ENCODE peak calls at places on chromosomes 7 and 10, in ten cellular contexts. A, Y, B, V, F, I, N, Q, E and H are unnamed samples.
A peak's percentile ranks its signal among the peaks of the same experiment; 100 is the strongest.

GRCh38 chr10:387949-388660 is 252.8 kb downstream of the ZMYND11 start:
- DNase-seq in A (no peak), Y (no peak), B (no peak), V (no peak), F (no peak), I (no peak), N (no peak), Q (peak; percentile 69), E (no peak), H (no peak)

GRCh38 chr10:120278069-120278468 is 179.0 kb upstream of the PLPP4 start:
- DNase-seq in A (no peak), Y (no peak), B (no peak), V (no peak), F (no peak), I (no peak), N (no peak), Q (no peak), E (no peak), H (no peak)

GRCh38 chr7:102082693-102083385 is 203.8 kb upstream of the SH2B2 start:
- DNase-seq in A (peak; percentile 53), Y (no peak), B (no peak), V (no peak), F (no peak), I (no peak), N (peak; percentile 73), Q (no peak), E (no peak), H (no peak)

GRCh38 chr10:95880704-95881103 is 27.1 kb upstream of the CC2D2B start:
- DNase-seq in A (no peak), Y (no peak), B (no peak), V (no peak), F (no peak), I (no peak), N (no peak), Q (no peak), E (no peak), H (no peak)

GRCh38 chr10:132061465-132062180 is 4.1 kb upstream of the JAKMIP3 start:
- DNase-seq in A (no peak), Y (no peak), B (no peak), V (peak; percentile 52), F (no peak), I (peak; percentile 4), N (no peak), Q (no peak), E (no peak), H (no peak)

GRCh38 chr7:70776627-70777101 is 355.3 kb upstream of the GALNT17 start:
- DNase-seq in A (peak; percentile 58), Y (peak; percentile 83), B (no peak), V (no peak), F (no peak), I (no peak), N (no peak), Q (no peak), E (no peak), H (no peak)

GRCh38 chr7:150476819-150477631 is 26.6 kb downstream of the GIMAP8 start:
- DNase-seq in A (no peak), Y (no peak), B (no peak), V (no peak), F (no peak), I (no peak), N (no peak), Q (no peak), E (no peak), H (no peak)

GRCh38 chr10:62024026-62024701 is 122.7 kb downstream of the ARID5B start:
- DNase-seq in A (no peak), Y (no peak), B (no peak), V (no peak), F (no peak), I (no peak), N (no peak), Q (no peak), E (no peak), H (no peak)

GRCh38 chr10:3502606-3503005 is 282.4 kb downstream of the KLF6 start:
- DNase-seq in A (no peak), Y (no peak), B (no peak), V (no peak), F (no peak), I (no peak), N (no peak), Q (no peak), E (no peak), H (no peak)

GRCh38 chr10:12250181-12250580 is 54.2 kb downstream of the CDC123 start:
- DNase-seq in A (no peak), Y (no peak), B (no peak), V (no peak), F (no peak), I (no peak), N (no peak), Q (no peak), E (no peak), H (no peak)

GRCh38 chr7:137443616-137444015 is 100.1 kb upstream of the PTN start:
- DNase-seq in A (peak; percentile 55), Y (peak; percentile 89), B (no peak), V (no peak), F (no peak), I (no peak), N (peak; percentile 57), Q (no peak), E (no peak), H (no peak)

GRCh38 chr7:101020444-101020843 is 563 bp downstream of the MUC17 start:
- DNase-seq in A (no peak), Y (no peak), B (no peak), V (no peak), F (no peak), I (no peak), N (no peak), Q (no peak), E (no peak), H (no peak)

GRCh38 chr7:45920543-45921380 is at the start of gene IGFBP3:
- DNase-seq in A (peak; percentile 91), Y (peak; percentile 40), B (peak; percentile 35), V (no peak), F (peak; percentile 41), I (no peak), N (peak; percentile 61), Q (peak; percentile 84), E (peak; percentile 64), H (no peak)

DNA sequence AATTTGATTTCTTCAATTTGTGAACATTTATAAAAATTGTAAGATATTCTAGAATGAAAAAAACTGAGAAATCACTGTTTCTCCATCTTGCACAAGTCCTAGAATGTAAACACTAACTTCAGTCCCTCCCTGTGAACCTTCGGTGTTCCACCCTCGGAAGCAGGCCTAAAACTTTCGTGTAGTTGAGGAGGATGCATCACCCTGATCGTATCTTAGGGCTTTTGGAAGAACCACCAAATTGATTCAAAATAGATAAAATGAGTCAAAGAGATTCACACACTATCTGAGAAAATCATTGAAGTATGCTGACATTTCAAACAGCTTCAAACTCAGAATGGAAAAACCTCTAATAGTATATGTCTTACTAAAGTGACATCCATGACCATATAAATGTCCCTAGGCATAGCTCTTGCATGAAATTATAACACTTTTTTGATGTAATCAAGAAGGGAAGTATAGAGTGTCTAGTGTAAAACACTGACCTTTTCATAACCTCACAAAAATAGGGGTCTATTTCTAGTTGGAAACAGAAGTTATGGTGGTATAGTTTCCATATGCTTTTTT is 271.0 kb downstream of the GATA3 start:
- DNase-seq in A (no peak), Y (no peak), B (no peak), V (no peak), F (no peak), I (no peak), N (no peak), Q (no peak), E (no peak), H (no peak)
- H3K4me3 ChIP-seq in A (no peak overlapping the region), Y (no peak overlapping the region), B (no peak overlapping the region), V (no peak overlapping the region), F (no peak overlapping the region), I (no peak overlapping the region), N (no peak overlapping the region), Q (no peak overlapping the region), E (no peak overlapping the region), H (no peak overlapping the region)

DNA sequence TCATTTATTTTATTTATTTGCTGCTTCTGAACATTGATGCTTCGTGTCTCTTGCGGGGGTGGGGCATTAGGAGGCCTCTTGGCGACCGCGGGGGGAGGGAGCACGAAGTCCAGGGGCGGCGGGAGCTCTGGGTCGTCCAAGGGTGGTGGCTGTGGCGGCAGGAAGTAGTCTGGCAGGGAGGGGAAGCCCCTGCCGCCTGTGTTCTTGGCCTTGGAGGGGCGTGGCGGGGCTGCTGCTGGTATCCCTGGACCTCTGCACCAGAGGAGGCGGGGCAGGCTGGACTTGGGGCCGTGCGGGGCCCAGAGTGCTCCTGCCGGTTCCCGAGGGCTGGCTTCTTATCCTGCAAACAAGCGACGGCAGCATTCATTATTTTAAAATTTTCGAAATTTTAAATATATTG is 70.5 kb upstream of the ABI1 start:
- DNase-seq in A (no peak), Y (no peak), B (no peak), V (no peak), F (no peak), I (peak; percentile 57), N (no peak), Q (peak; percentile 74), E (no peak), H (no peak)
- H3K4me3 ChIP-seq in A (no peak overlapping the region), Y (peak overlapping the region; percentile 5), B (no peak overlapping the region), V (no peak overlapping the region), F (no peak overlapping the region), I (no peak overlapping the region), N (peak overlapping the region; percentile 11), Q (no peak overlapping the region), E (no peak overlapping the region), H (peak overlapping the region; percentile 20)

GRCh38 chr10:118340486-118340885 is 1.6 kb downstream of the FAM204A start:
- DNase-seq in A (no peak), Y (no peak), B (no peak), V (no peak), F (no peak), I (no peak), N (no peak), Q (no peak), E (no peak), H (no peak)
- H3K4me3 ChIP-seq in A (peak overlapping the region; percentile 11), Y (no peak overlapping the region), B (no peak overlapping the region), V (no peak overlapping the region), F (no peak overlapping the region), I (no peak overlapping the region), N (no peak overlapping the region), Q (no peak overlapping the region), E (no peak overlapping the region), H (no peak overlapping the region)

DNA sequence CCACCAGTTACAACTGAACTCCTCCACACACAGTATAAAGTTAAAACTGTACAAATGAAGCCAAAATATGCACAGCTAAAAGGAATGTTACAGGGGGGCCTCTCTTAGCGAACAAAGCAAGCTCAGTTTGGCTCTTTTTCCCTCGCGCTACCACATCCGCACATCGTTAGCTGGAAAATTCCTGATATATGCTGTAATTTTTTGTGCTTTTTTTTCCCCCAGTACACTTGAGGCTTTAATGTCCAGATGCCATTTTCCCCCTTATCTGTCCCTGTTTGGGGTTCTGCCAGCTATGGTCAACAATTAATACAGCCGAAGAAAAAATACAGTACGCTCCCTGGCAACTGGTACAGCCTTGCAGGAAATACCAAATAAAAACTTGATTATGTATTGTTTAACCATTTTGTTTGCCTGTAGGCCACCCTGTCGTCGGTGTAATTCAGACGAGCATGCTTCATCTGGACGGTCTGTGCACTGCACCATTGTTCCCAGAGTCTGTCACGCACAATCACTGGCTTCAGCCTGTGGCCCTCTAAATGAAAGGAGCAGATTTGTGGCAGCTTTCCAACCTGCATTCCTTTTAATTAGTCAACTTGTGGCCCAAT is 108.1 kb upstream of the FAM133B start:
- DNase-seq in A (peak; percentile 87), Y (peak; percentile 96), B (peak; percentile 48), V (no peak), F (no peak), I (peak; percentile 62), N (peak; percentile 93), Q (peak; percentile 49), E (peak; percentile 99), H (peak; percentile 71)
- H3K4me3 ChIP-seq in A (peak overlapping the region; percentile 15), Y (no peak overlapping the region), B (no peak overlapping the region), V (no peak overlapping the region), F (no peak overlapping the region), I (peak overlapping the region; percentile 2), N (peak overlapping the region; percentile 11), Q (no peak overlapping the region), E (no peak overlapping the region), H (peak overlapping the region; percentile 38)